ENCODE peak calls at places on chromosome 18, in six cellular contexts. A, B, I, X, L and M are unnamed samples.
A peak's percentile ranks its signal among the peaks of the same experiment; 100 is the strongest.

GRCh38 chr18:59549797-59550516 is 147.3 kb downstream of the CCBE1 start:
- DNase-seq in B (no peak), A (no peak), X (no peak), L (no peak), I (no peak), M (no peak)

GRCh38 chr18:2515908-2516625 is 55.2 kb downstream of the METTL4 start:
- DNase-seq in B (no peak), X (no peak), I (no peak), A (no peak), L (no peak), M (no peak)

GRCh38 chr18:10006261-10006903 is 92.6 kb downstream of the VAPA start:
- DNase-seq in B (peak; percentile 49), X (no peak), I (no peak), A (no peak), L (no peak), M (no peak)

GRCh38 chr18:59908790-59909189 is 9.0 kb downstream of the PMAIP1 start:
- DNase-seq in A (no peak), I (no peak), X (no peak), B (no peak), L (no peak), M (no peak)

GRCh38 chr18:78721986-78722385 is 257.6 kb upstream of the SALL3 start:
- DNase-seq in X (no peak), A (no peak), L (no peak), B (no peak), I (peak; percentile 12), M (no peak)

GRCh38 chr18:34976899-34977786 is 64.1 kb upstream of the MAPRE2 start:
- DNase-seq in I (peak; percentile 80), B (peak; percentile 89), L (peak; percentile 61), X (peak; percentile 82), A (peak; percentile 93), M (peak; percentile 83)

GRCh38 chr18:21904856-21905255 is 164.3 kb downstream of the MIB1 start:
- DNase-seq in B (no peak), I (peak; percentile 78), A (no peak), L (no peak), X (no peak), M (no peak)

GRCh38 chr18:45974088-45974536 is 7.0 kb upstream of the EPG5 start:
- DNase-seq in L (peak; percentile 29), I (peak; percentile 75), B (peak; percentile 88), X (no peak), A (peak; percentile 71), M (peak; percentile 38)

GRCh38 chr18:58997811-58998337 is 133.2 kb downstream of the ZNF532 start:
- DNase-seq in X (no peak), L (no peak), B (no peak), A (no peak), I (no peak), M (no peak)

GRCh38 chr18:76621184-76621583 is 126.1 kb upstream of the ZNF516 start:
- DNase-seq in X (no peak), B (no peak), L (no peak), A (no peak), I (no peak), M (no peak)

GRCh38 chr18:48724939-48725338 is 186.1 kb downstream of the CTIF start:
- DNase-seq in I (no peak), X (no peak), L (no peak), B (no peak), A (no peak), M (no peak)

GRCh38 chr18:59332986-59333385 is 14.5 kb upstream of the CPLX4 start:
- DNase-seq in A (no peak), I (no peak), X (no peak), L (no peak), B (no peak), M (no peak)

GRCh38 chr18:79598046-79598884 is 81.3 kb upstream of the CTDP1 start:
- DNase-seq in X (no peak), I (peak; percentile 41), L (no peak), A (peak; percentile 2), B (no peak), M (no peak)

GRCh38 chr18:23135679-23136325 is 517 bp downstream of the CABLES1 start:
- DNase-seq in X (no peak), I (no peak), B (no peak), A (peak; percentile 40), L (no peak), M (peak; percentile 52)

GRCh38 chr18:45255142-45255890 is 360.0 kb upstream of the SLC14A2 start:
- DNase-seq in I (no peak), X (no peak), L (no peak), A (peak; percentile 13), B (no peak), M (no peak)

GRCh38 chr18:49561377-49562193 is at the start of gene LIPG:
- DNase-seq in X (no peak), I (no peak), B (no peak), A (peak; percentile 85), L (peak; percentile 9), M (peak; percentile 69)

GRCh38 chr18:49561127-49561376 is 805 bp upstream of the LIPG start:
- DNase-seq in B (no peak), A (no peak), X (no peak), L (no peak), I (no peak), M (no peak)

GRCh38 chr18:43882358-43882757 is 605.1 kb upstream of the SYT4 start:
- DNase-seq in I (no peak), B (no peak), X (no peak), L (no peak), A (no peak), M (no peak)

GRCh38 chr18:13611616-13612110 is 114.7 kb downstream of the FAM210A start:
- DNase-seq in L (no peak), A (no peak), I (no peak), X (peak; percentile 57), B (no peak), M (no peak)

GRCh38 chr18:37476182-37476581 is 89.4 kb downstream of the CELF4 start:
- DNase-seq in I (no peak), A (peak; percentile 18), L (no peak), X (no peak), B (peak; percentile 78), M (no peak)

GRCh38 chr18:11320981-11321380 is 171.6 kb upstream of the PIEZO2 start:
- DNase-seq in X (no peak), B (no peak), I (no peak), A (no peak), L (no peak), M (no peak)

GRCh38 chr18:37493352-37493935 is 72.2 kb downstream of the CELF4 start:
- DNase-seq in L (no peak), X (no peak), I (no peak), A (no peak), B (no peak), M (no peak)

GRCh38 chr18:8732442-8733360 is 27.3 kb downstream of the MTCL1 start:
- DNase-seq in A (no peak), L (no peak), I (no peak), B (no peak), X (no peak), M (no peak)

GRCh38 chr18:63421514-63421913 is 762 bp downstream of the VPS4B start:
- DNase-seq in B (no peak), A (no peak), L (no peak), X (no peak), I (no peak), M (no peak)

GRCh38 chr18:12659904-12660605 is 2.1 kb upstream of the SPIRE1 start:
- DNase-seq in A (peak; percentile 41), X (no peak), I (peak; percentile 66), B (peak; percentile 82), L (no peak), M (no peak)

GRCh38 chr18:5964108-5964507 is 68.8 kb upstream of the TMEM200C start:
- DNase-seq in B (no peak), A (no peak), L (no peak), I (no peak), X (no peak), M (no peak)

GRCh38 chr18:50193796-50194622 is 938 bp downstream of the MYO5B start:
- DNase-seq in X (no peak), I (no peak), A (peak; percentile 47), L (no peak), B (no peak), M (peak; percentile 71)

GRCh38 chr18:48200631-48201336 is 208.4 kb downstream of the ZBTB7C start:
- DNase-seq in L (no peak), B (no peak), X (no peak), A (no peak), I (no peak), M (no peak)

GRCh38 chr18:32919799-32920198 is 147.0 kb upstream of the KLHL14 start:
- DNase-seq in L (no peak), B (peak; percentile 94), I (no peak), A (peak; percentile 8), X (no peak), M (no peak)

GRCh38 chr18:59140287-59140885 is 702 bp downstream of the SEC11C start:
- DNase-seq in X (no peak), L (no peak), I (no peak), B (peak; percentile 71), A (peak; percentile 33), M (peak; percentile 25)

GRCh38 chr18:70359071-70359470 is 70.2 kb downstream of the SOCS6 start:
- DNase-seq in I (no peak), A (no peak), B (no peak), X (no peak), L (no peak), M (no peak)

GRCh38 chr18:10291568-10291981 is 162.9 kb upstream of the APCDD1 start:
- DNase-seq in B (no peak), X (no peak), I (no peak), L (no peak), A (no peak), M (no peak)

GRCh38 chr18:57813245-57813644 is 10.1 kb upstream of the ATP8B1 start:
- DNase-seq in L (no peak), B (no peak), I (no peak), X (no peak), A (no peak), M (no peak)

GRCh38 chr18:58495202-58495601 is 133.7 kb downstream of the ALPK2 start:
- DNase-seq in I (no peak), B (no peak), X (no peak), L (no peak), A (no peak), M (no peak)